ENCODE peak calls at places on chromosomes 3 and 15, in five cellular contexts. J is hepatocyte, B is retinal pigment epithelial cell, G is foreskin fibroblast, O is mesothelial cell of epicardium. Y is an unnamed sample.

GRCh38 chr3:127105587-127105986 is 87.3 kb upstream of the PRR23E start:
- DNase-seq in J (no peak), G (no peak), O (no peak), B (no peak), Y (no peak)

GRCh38 chr3:35487396-35487795 is 151.9 kb upstream of the ARPP21 start:
- DNase-seq in J (no peak), O (no peak), G (no peak), B (no peak), Y (no peak)

GRCh38 chr15:25931846-25932245 is 68.7 kb upstream of the ATP10A start:
- DNase-seq in B (peak; percentile 31), J (peak; percentile 38), O (no peak), G (no peak), Y (no peak)

GRCh38 chr3:149790698-149791097 is 1.7 kb downstream of the ANKUB1 start:
- DNase-seq in J (no peak), G (peak; percentile 28), O (no peak), B (no peak), Y (no peak)

GRCh38 chr3:109647985-109648384 is 310.6 kb upstream of the DPPA4 start:
- DNase-seq in J (no peak), B (no peak), O (no peak), G (no peak), Y (no peak)

GRCh38 chr15:66630801-66631351 is 65.1 kb upstream of the LCTL start:
- DNase-seq in O (no peak), G (no peak), B (no peak), J (no peak), Y (no peak)

GRCh38 chr15:88391700-88392099 is 75.5 kb downstream of the MRPL46 start:
- DNase-seq in O (no peak), J (no peak), B (no peak), G (no peak), Y (no peak)

GRCh38 chr3:150238995-150239612 is 169.0 kb upstream of the TSC22D2 start:
- DNase-seq in G (no peak), B (no peak), O (no peak), J (peak; percentile 69), Y (no peak)

GRCh38 chr3:118110196-118110595 is 924.5 kb downstream of the IGSF11 start:
- DNase-seq in G (no peak), B (no peak), J (no peak), O (no peak), Y (no peak)

GRCh38 chr3:42084593-42084992 is 6.6 kb upstream of the TRAK1 start:
- DNase-seq in O (no peak), J (no peak), G (no peak), B (no peak), Y (no peak)

GRCh38 chr3:55639886-55640765 is 153.0 kb upstream of the WNT5A start:
- DNase-seq in J (no peak), G (no peak), O (no peak), B (no peak), Y (no peak)

GRCh38 chr3:52140000-52140399 is 14.2 kb downstream of the POC1A start:
- DNase-seq in B (no peak), O (no peak), J (no peak), G (no peak), Y (no peak)

GRCh38 chr15:34027606-34028005 is 11.4 kb downstream of the AVEN start:
- DNase-seq in O (no peak), B (no peak), J (no peak), G (no peak), Y (no peak)

DNA sequence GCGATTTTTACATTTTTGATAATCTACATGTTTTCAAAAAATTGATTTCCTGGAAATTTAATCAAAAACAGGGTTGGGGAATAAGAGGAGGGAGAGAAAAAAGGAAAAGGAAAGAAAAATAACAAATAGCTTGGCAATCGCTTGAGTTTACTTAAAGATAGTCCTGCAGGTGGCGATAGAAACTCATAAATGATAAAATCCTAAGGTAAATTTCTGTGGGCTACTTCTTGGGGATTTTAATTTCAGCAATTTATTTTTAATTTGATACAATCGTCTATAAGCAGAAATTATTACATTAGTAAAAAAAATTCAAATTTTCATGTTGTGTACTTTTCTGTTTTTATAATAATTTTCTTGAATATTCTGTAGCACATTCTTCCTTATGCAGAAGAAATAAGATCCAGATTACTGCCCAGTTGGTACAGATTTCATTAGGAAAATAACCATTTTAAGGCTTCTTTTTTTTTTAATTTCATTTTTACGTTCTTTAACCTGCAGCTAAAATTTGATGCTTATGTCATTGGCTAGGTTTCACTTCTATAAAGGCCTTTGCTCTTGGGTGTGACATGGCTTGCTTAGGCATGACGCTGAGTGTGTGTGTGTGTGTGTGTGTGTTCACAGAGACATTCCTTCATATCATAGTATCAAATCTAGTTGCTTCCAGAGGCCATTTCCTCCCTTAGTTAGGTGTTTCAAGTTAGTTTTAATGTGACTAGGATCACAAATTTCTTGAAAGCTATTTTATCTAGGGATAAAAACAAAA is 181.8 kb downstream of the MCTP2 start:
- DNase-seq in B (no peak), O (no peak), J (peak; percentile 48), G (peak; percentile 10), Y (no peak)
- TF ChIP-seq CTCF in B (peak; percentile 45), O (peak; percentile 73), J (peak; percentile 69), G (peak; percentile 10), Y (no peak)

DNA sequence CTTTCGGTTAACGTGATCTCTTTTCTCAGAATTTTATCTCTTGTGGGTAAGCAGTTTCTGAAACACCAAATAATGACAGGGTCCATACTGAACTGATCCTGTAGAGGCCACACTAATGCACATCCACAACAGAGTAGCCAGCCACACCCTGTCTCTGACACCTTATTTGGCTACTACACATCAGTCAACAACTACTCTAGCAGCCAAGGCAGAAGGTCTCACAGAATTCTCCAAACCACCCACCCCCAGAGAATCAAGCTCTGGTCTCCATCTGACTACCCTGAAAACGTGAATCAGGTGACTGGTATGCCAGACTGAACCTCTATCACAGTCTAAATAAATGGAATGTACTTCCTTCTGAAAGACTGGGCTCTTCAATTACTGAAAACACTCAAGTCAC is 38.0 kb downstream of the EDC3 start:
- DNase-seq in B (no peak), G (peak; percentile 28), O (no peak), J (no peak), Y (no peak)
- TF ChIP-seq CTCF in B (no peak), G (no peak), O (no peak), J (no peak), Y (no peak)

DNA sequence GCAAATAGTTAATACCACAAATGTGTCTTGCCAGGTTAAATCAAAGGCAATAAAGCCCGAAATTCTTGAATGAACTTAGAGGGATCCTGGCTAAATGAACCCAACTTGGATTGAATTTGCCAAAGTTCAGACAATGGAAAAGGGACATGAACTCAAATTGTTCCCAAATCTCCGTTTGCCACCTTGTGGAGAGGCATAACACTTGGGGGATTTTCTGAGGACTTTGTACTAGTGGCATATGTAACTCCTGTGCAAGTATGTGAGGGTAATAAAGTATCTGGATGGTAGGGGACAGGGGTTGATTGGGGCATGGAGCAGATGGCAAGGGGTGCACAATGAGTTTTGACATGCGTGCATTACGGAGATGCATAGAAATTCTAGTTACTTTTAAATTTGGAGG is 1.3 kb upstream of the TCAIM start:
- DNase-seq in O (no peak), G (peak; percentile 24), J (peak; percentile 26), B (no peak), Y (no peak)
- TF ChIP-seq CTCF in O (no peak), G (no peak), J (peak; percentile 20), B (no peak), Y (no peak)

GRCh38 chr3:48765376-48765775 is 48.4 kb upstream of the IP6K2 start:
- DNase-seq in J (peak; percentile 13), B (no peak), O (no peak), G (peak; percentile 32), Y (no peak)
- TF ChIP-seq CTCF in J (peak; percentile 25), B (no peak), O (no peak), G (no peak), Y (peak; percentile 12)

DNA sequence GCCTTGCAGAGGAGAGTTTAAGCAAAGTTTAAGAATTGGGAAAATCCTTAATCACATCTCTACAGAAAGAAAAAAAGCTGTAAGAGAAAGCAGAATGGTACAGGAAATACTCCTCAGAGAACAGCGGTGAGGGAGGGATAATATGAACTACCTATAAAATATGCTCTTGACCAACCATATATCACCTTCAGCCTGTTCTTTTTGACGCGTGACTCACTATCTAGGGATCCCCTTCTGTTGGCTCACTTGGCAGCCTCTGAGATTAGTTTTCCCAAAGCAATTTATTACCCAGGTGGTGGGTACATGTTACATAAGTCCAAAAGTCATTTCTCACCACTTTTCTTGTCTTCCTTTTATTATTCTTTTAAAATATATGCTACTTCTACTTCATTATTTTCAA is 97.8 kb downstream of the CNTN6 start:
- DNase-seq in O (no peak), G (no peak), J (no peak), B (no peak), Y (no peak)
- TF ChIP-seq CTCF in O (no peak), G (no peak), J (no peak), B (no peak), Y (no peak)

DNA sequence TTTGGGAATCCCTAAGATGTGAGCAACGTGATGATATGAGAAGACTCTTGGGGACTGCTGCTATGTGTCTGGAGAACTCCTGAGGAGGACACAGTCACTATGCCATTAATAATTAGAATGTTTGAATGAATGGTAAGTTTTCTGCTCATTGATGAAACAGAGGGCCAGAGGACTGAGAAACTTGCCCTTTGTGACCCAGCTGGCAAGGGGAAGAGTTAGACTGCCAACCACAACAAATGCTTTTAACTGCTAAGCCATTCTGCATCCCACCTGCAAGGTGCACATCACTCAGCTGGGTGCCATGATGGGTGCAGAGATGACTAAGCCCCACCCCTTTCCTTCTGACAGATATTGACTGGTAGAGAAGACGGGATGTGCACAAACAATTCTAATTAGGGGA is 249.6 kb downstream of the THRB start:
- DNase-seq in G (no peak), J (no peak), B (no peak), O (no peak), Y (no peak)
- TF ChIP-seq CTCF in G (no peak), J (no peak), B (no peak), O (no peak), Y (no peak)

Y was measured in GM10248.